ENCODE peak calls at places on chromosome 17, in nine cellular contexts. C, E, N, Q, Y, O, A, L and W are unnamed samples.

GRCh38 chr17:12995106-12995895 is 22.5 kb downstream of the ELAC2 start:
- DNase-seq in C (no peak), E (no peak), N (no peak), Q (no peak), Y (no peak), O (no peak), A (no peak), L (no peak), W (no peak)

GRCh38 chr17:79755591-79755990 is 22.4 kb upstream of the CBX2 start:
- DNase-seq in C (no peak), E (no peak), N (no peak), Q (no peak), Y (no peak), O (no peak), A (no peak), L (no peak), W (no peak)

GRCh38 chr17:4592240-4593005 is 8.1 kb downstream of the SMTNL2 start:
- DNase-seq in C (no peak), E (no peak), N (no peak), Q (no peak), Y (no peak), O (no peak), A (no peak), L (no peak), W (no peak)

GRCh38 chr17:9217151-9218067 is 196.1 kb downstream of the NTN1 start:
- DNase-seq in C (no peak), E (no peak), N (peak; percentile 21), Q (no peak), Y (peak; percentile 44), O (no peak), A (no peak), L (no peak), W (peak; percentile 6)

GRCh38 chr17:32783602-32784001 is 93.3 kb downstream of the MYO1D start:
- DNase-seq in C (no peak), E (no peak), N (peak; percentile 27), Q (no peak), Y (peak; percentile 31), O (no peak), A (peak; percentile 79), L (no peak), W (no peak)

GRCh38 chr17:63932008-63932561 is at the start of gene CD79B:
- DNase-seq in C (no peak), E (peak; percentile 60), N (no peak), Q (peak; percentile 31), Y (no peak), O (no peak), A (peak; percentile 29), L (no peak), W (no peak)

GRCh38 chr17:79465011-79466006 is 145.5 kb downstream of the RBFOX3 start:
- DNase-seq in C (no peak), E (no peak), N (no peak), Q (no peak), Y (no peak), O (no peak), A (no peak), L (no peak), W (no peak)

GRCh38 chr17:81440511-81441244 is 45.4 kb downstream of the BAHCC1 start:
- DNase-seq in C (no peak), E (no peak), N (no peak), Q (no peak), Y (no peak), O (no peak), A (peak; percentile 17), L (no peak), W (no peak)

GRCh38 chr17:70869402-70870085 is 700.2 kb downstream of the KCNJ2 start:
- DNase-seq in C (no peak), E (no peak), N (no peak), Q (no peak), Y (no peak), O (no peak), A (no peak), L (no peak), W (no peak)

GRCh38 chr17:1484586-1485310 is 7.7 kb downstream of the MYO1C start:
- DNase-seq in C (peak; percentile 69), E (peak; percentile 79), N (no peak), Q (peak; percentile 70), Y (no peak), O (no peak), A (peak; percentile 50), L (peak; percentile 85), W (no peak)

DNA sequence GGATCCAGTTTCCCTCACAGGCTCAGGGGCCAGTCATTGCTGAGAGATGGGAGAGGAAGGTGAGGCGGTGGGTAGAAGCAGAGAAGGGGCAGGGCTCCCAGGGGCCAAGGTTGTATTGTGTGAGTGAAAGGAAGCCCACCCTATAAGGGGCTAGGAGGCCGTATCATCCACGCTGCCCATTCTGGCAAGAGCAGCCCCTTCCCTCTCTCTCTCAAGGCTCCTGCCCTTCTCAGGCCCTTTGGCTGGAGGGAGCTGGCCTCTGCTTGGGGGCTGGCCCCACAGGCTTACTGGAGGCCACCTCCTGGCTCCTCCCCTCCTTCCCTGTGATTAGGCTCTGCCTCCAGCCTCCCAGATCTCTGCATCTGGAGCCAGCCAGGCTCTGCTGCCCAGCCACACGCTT is 7.6 kb downstream of the TBKBP1 start:
- DNase-seq in C (no peak), E (no peak), N (no peak), Q (no peak), Y (no peak), O (no peak), A (no peak), L (peak; percentile 53), W (no peak)
- H3K27ac ChIP-seq in C (no peak overlapping the region), E (no peak overlapping the region), N (no peak overlapping the region), Q (no peak overlapping the region), Y (no peak overlapping the region), O (no peak overlapping the region), A (no peak overlapping the region), L (no peak overlapping the region), W (no peak overlapping the region)

DNA sequence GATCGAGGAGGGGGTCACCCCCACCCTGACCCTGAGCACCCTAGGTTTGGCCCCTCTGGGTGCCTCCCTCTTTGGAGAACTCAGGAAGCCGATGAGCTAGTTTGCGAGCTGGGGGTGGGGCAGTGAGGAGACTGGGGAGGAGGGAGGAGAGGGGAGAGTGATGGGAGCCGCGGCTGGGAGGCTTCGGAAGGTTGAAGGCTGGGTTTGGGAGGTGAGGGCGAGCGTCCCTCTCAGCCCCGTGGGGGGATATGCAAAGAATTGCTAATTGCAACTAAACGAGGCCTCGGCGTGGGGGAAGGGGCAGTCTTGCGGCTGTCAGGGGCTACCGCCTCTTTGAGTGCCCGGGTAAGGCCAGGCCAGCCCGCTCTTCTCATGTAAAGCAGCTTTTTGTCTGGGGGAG is 17.6 kb upstream of the FZD2 start:
- DNase-seq in C (no peak), E (no peak), N (no peak), Q (no peak), Y (no peak), O (no peak), A (no peak), L (no peak), W (no peak)
- H3K27ac ChIP-seq in C (no peak overlapping the region), E (no peak overlapping the region), N (no peak overlapping the region), Q (no peak overlapping the region), Y (no peak overlapping the region), O (no peak overlapping the region), A (no peak overlapping the region), L (no peak overlapping the region), W (no peak overlapping the region)

DNA sequence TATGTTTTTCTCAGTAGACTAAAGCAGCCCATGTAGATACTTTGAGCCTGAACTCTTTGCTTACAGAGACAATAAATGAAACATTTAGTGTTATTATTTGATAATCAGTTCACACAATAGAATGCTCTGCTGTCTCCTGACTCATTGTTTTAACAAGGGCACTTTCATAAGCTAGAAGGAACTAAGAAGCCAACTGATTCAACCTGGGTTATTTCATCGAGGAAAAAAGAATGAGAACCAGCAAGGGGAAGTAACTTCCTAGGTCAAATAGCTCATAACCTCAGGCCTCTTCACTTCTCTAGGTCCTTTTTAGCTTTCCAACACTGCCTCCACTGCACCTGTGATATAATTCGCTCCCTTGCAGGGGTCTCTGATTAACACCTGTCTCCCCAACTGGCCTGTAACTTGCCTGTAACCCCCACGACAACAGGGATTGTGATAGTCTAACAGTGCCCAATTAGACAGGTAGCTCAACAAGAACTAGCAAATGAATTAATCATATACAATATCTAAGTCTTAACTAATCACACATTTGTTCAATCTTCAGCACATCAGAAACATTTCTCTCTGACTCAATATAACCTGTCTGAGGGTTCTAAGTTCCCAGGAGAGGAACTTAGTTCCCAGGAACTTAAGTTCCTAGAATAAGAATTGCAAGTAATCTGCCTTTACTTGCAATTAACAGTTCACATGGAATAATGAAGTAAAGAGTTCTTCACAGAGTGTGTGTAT is 34.8 kb downstream of the RFFL start:
- DNase-seq in C (no peak), E (no peak), N (no peak), Q (no peak), Y (no peak), O (no peak), A (no peak), L (no peak), W (no peak)
- H3K27ac ChIP-seq in C (no peak overlapping the region), E (peak overlapping the region; percentile 13), N (no peak overlapping the region), Q (no peak overlapping the region), Y (peak overlapping the region; percentile 66), O (no peak overlapping the region), A (no peak overlapping the region), L (no peak overlapping the region), W (peak overlapping the region; percentile 80)

GRCh38 chr17:35372846-35373531 is 432 bp downstream of the SLFN11 start:
- DNase-seq in C (peak; percentile 32), E (peak; percentile 56), N (no peak), Q (peak; percentile 22), Y (peak; percentile 14), O (no peak), A (peak; percentile 84), L (peak; percentile 69), W (no peak)
- H3K27ac ChIP-seq in C (peak overlapping the region; percentile 89), E (peak overlapping the region; percentile 92), N (peak overlapping the region; percentile 100), Q (peak overlapping the region; percentile 83), Y (peak overlapping the region; percentile 81), O (peak overlapping the region; percentile 97), A (peak overlapping the region; percentile 90), L (peak overlapping the region; percentile 94), W (no peak overlapping the region)

DNA sequence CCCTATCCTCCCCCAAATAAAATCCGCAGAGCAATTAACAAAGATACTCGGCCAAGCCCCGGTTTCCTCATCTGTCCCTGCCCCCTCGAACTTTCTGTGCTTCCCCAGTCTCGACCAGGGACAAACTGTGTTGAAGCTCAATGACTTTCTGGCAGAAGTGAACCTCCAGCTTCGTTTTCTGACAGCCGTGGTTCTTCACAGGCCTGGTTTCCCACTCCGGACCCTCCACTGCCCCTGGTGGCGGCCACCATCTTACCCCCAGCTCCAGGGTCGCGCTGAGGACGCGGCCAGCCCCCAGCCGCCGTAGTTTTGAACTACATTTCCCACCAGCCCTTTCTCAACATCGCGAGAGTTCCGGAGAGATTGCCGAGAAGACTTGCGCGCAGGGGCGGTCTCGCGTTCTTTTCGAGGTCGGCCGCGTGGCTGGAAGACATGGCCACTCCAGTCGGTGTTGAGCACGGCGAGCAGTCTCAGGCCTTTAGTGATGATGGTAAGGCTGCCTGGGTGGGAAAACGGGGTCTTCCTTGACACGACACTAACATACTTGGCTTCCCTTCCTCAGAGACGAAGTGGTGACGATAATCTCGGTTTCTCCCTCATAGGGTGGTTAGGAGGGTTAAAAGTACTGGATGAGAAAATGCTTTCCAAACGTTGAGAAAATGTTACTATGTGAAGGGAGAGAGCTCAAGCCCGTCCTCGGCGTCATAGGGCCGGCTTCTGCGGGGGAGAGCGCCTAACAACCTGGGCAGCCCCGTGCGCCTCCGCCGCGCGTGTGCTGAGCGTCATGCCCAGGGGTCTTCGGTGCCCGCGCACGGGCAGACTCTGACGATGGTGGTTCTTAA is 17.7 kb downstream of the PRCD start:
- DNase-seq in C (peak; percentile 95), E (peak; percentile 96), N (peak; percentile 91), Q (peak; percentile 92), Y (peak; percentile 95), O (peak; percentile 96), A (peak; percentile 97), L (peak; percentile 96), W (peak; percentile 79)
- H3K27ac ChIP-seq in C (peak overlapping the region; percentile 87), E (peak overlapping the region; percentile 93), N (peak overlapping the region; percentile 68), Q (peak overlapping the region; percentile 81), Y (peak overlapping the region; percentile 84), O (peak overlapping the region; percentile 82), A (peak overlapping the region; percentile 78), L (peak overlapping the region; percentile 93), W (peak overlapping the region; percentile 85)